ENCODE peak calls at places on chromosomes 7 and 10, in six cellular contexts. F is CD8-positive, alpha-beta memory T cell; U is amygdala; Y is NCI-H1417; O is WTC11; G is Peyer's patch. V is an unnamed sample.

GRCh38 chr10:44966129-44966815 is 6.7 kb downstream of the RASSF4 start:
- DNase-seq in F (no peak), O (no peak), U (no peak), G (no peak), Y (no peak), V (no peak)

GRCh38 chr7:150876817-150877526 is 24.7 kb downstream of the AOC1 start:
- DNase-seq in O (peak), G (peak), F (peak), U (no peak), Y (peak), V (peak)

GRCh38 chr10:3287566-3288445 is 115.2 kb upstream of the PITRM1 start:
- DNase-seq in O (no peak), G (peak), F (no peak), U (no peak), Y (no peak), V (peak)

GRCh38 chr7:22697897-22698645 is 28.9 kb upstream of the IL6 start:
- DNase-seq in Y (no peak), O (no peak), U (no peak), F (no peak), G (no peak), V (no peak)

GRCh38 chr10:30447125-30447799 is 13.3 kb downstream of the MAP3K8 start:
- DNase-seq in F (no peak), U (no peak), Y (no peak), G (no peak), O (no peak), V (no peak)

GRCh38 chr7:13879994-13880686 is 109.3 kb downstream of the ETV1 start:
- DNase-seq in O (no peak), F (no peak), U (no peak), Y (no peak), G (no peak), V (no peak)

GRCh38 chr7:43680736-43681135 is 48.6 kb downstream of the COA1 start:
- DNase-seq in O (no peak), U (no peak), G (no peak), F (no peak), Y (no peak), V (no peak)

GRCh38 chr7:148882668-148883232 is 1.3 kb downstream of the EZH2 start:
- DNase-seq in G (no peak), O (no peak), F (no peak), Y (no peak), U (no peak), V (no peak)

GRCh38 chr7:1610678-1611302 is 41.0 kb upstream of the PSMG3 start:
- DNase-seq in U (no peak), Y (no peak), O (peak), G (no peak), F (no peak), V (no peak)

GRCh38 chr7:155237730-155238129 is 59.9 kb upstream of the INSIG1 start:
- DNase-seq in O (no peak), Y (no peak), F (no peak), G (no peak), U (no peak), V (no peak)

GRCh38 chr7:38000272-38000671 is 79.8 kb downstream of the EPDR1 start:
- DNase-seq in O (no peak), Y (no peak), F (no peak), U (no peak), G (no peak), V (no peak)

GRCh38 chr10:101441539-101442455 is 87.8 kb downstream of the BTRC start:
- DNase-seq in O (peak), G (no peak), Y (peak), F (no peak), U (no peak), V (peak)

GRCh38 chr7:32905175-32905662 is 13.7 kb upstream of the KBTBD2 start:
- DNase-seq in Y (no peak), G (peak), U (no peak), O (peak), F (peak), V (peak)

GRCh38 chr10:69644658-69645295 is 14.7 kb downstream of the FAM241B start:
- DNase-seq in O (peak), U (no peak), G (peak), Y (peak), F (no peak), V (peak)

GRCh38 chr7:16670021-16670420 is 24.0 kb downstream of the BZW2 start:
- DNase-seq in F (no peak), O (no peak), Y (no peak), U (no peak), G (no peak), V (no peak)

GRCh38 chr7:104972510-104972909 is 41.5 kb upstream of the KMT2E start:
- DNase-seq in U (no peak), Y (no peak), O (no peak), F (no peak), G (no peak), V (no peak)